ENCODE peak calls at places on chromosomes 1 and 21, in six cellular contexts. S is fibroblast of pulmonary artery, Q is endothelial cell, P is amygdala, B is nephron progenitor cell, D is NCI-H460. C is an unnamed sample.
A peak's percentile ranks its signal among the peaks of the same experiment; 100 is the strongest.

GRCh38 chr21:37198989-37199924 is 67.9 kb downstream of the VPS26C start:
- DNase-seq in P (no peak), D (no peak), B (no peak), S (peak; percentile 22), Q (no peak), C (no peak)

GRCh38 chr21:43596616-43597015 is 62.7 kb downstream of the HSF2BP start:
- DNase-seq in Q (no peak), S (no peak), D (no peak), B (no peak), P (no peak), C (no peak)

GRCh38 chr1:7434566-7434965 is 336.5 kb upstream of the VAMP3 start:
- DNase-seq in B (no peak), P (no peak), S (no peak), D (no peak), Q (no peak), C (no peak)

GRCh38 chr1:2351723-2352122 is 39.6 kb downstream of the MORN1 start:
- DNase-seq in S (no peak), D (no peak), P (no peak), B (no peak), Q (no peak), C (no peak)

GRCh38 chr1:19735419-19736127 is 64.1 kb downstream of the TMCO4 start:
- DNase-seq in P (no peak), Q (no peak), D (no peak), B (no peak), S (peak; percentile 92), C (no peak)

GRCh38 chr1:1894354-1895049 is 3.6 kb upstream of the GNB1 start:
- DNase-seq in S (no peak), B (no peak), P (no peak), D (no peak), Q (no peak), C (peak; percentile 2)

GRCh38 chr21:34510148-34511142 is 1.6 kb downstream of the KCNE1 start:
- DNase-seq in S (peak; percentile 81), P (peak; percentile 70), B (peak; percentile 62), Q (peak; percentile 88), D (peak; percentile 46), C (peak; percentile 82)

GRCh38 chr1:3454811-3455618 is 550 bp downstream of the ARHGEF16 start:
- DNase-seq in B (peak; percentile 84), Q (peak; percentile 67), P (no peak), S (no peak), D (no peak), C (peak; percentile 83)

GRCh38 chr1:16218014-16218673 is 5.7 kb upstream of the ARHGEF19 start:
- DNase-seq in P (no peak), Q (no peak), B (no peak), D (no peak), S (no peak), C (no peak)

GRCh38 chr1:156172696-156173470 is 19.5 kb downstream of the SEMA4A start:
- DNase-seq in P (no peak), D (no peak), Q (no peak), S (no peak), B (no peak), C (no peak)

GRCh38 chr1:202017385-202018225 is 7.2 kb downstream of the ELF3 start:
- DNase-seq in P (no peak), D (no peak), Q (no peak), B (peak; percentile 27), S (no peak), C (peak; percentile 42)

GRCh38 chr21:41824466-41825207 is 54.5 kb downstream of the PRDM15 start:
- DNase-seq in P (no peak), B (no peak), D (no peak), S (no peak), Q (no peak), C (no peak)

GRCh38 chr1:200314085-200314750 is 95.6 kb downstream of the ZNF281 start:
- DNase-seq in D (no peak), P (no peak), Q (no peak), S (peak; percentile 58), B (no peak), C (no peak)

GRCh38 chr1:116847688-116848531 is 61.8 kb upstream of the PTGFRN start:
- DNase-seq in Q (no peak), P (no peak), D (no peak), S (peak; percentile 65), B (no peak), C (no peak)

GRCh38 chr1:52636701-52637695 is 4.0 kb downstream of the SHISAL2A start:
- DNase-seq in Q (no peak), D (no peak), S (no peak), P (no peak), B (no peak), C (peak; percentile 14)

GRCh38 chr1:26121854-26122773 is 10.5 kb downstream of the PDIK1L start:
- DNase-seq in B (no peak), P (no peak), D (no peak), Q (no peak), S (no peak), C (no peak)

GRCh38 chr1:230744382-230744781 is 2.8 kb upstream of the CAPN9 start:
- DNase-seq in Q (no peak), B (no peak), S (peak; percentile 16), D (no peak), P (no peak), C (no peak)

GRCh38 chr1:26483980-26484379 is 11.7 kb downstream of the HMGN2 start:
- DNase-seq in P (no peak), B (no peak), S (peak; percentile 49), Q (no peak), D (no peak), C (no peak)

GRCh38 chr1:2508180-2508579 is 18.2 kb downstream of the PANK4 start:
- DNase-seq in Q (no peak), D (no peak), P (no peak), B (no peak), S (no peak), C (no peak)

GRCh38 chr1:212557739-212558664 is 50.6 kb upstream of the ATF3 start:
- DNase-seq in S (peak; percentile 23), B (peak; percentile 61), D (peak; percentile 27), P (peak; percentile 57), Q (peak; percentile 44), C (peak; percentile 55)

C was measured in neural progenitor cell.